ENCODE peak calls at places on chromosome 18, in nine cellular contexts. U, R, A, D, F, E, Q, Y and V are unnamed samples.

GRCh38 chr18:74950479-74950878 is 258.5 kb downstream of the PTGR3 start:
- DNase-seq in A (no peak), Y (no peak), U (no peak), R (no peak), Q (no peak), D (no peak), F (no peak), E (no peak), V (no peak)

GRCh38 chr18:28767781-28768211 is 590.9 kb upstream of the CDH2 start:
- DNase-seq in Q (no peak), Y (no peak), A (no peak), F (no peak), R (no peak), U (no peak), D (peak), E (peak), V (peak)

GRCh38 chr18:44681039-44681595 is 429 bp downstream of the SETBP1 start:
- DNase-seq in E (no peak), Y (no peak), Q (no peak), R (no peak), F (no peak), A (no peak), D (peak), U (peak), V (no peak)

GRCh38 chr18:682833-683232 is 25.4 kb downstream of the TYMS start:
- DNase-seq in D (no peak), A (no peak), E (no peak), U (no peak), F (no peak), Q (no peak), R (no peak), Y (no peak), V (no peak)

GRCh38 chr18:5973079-5973478 is 77.8 kb upstream of the TMEM200C start:
- DNase-seq in Q (no peak), E (no peak), U (no peak), Y (no peak), A (no peak), R (no peak), D (no peak), F (no peak), V (no peak)

GRCh38 chr18:11110509-11110908 is 38.9 kb downstream of the PIEZO2 start:
- DNase-seq in R (no peak), E (no peak), F (no peak), Q (no peak), D (no peak), Y (no peak), U (no peak), A (no peak), V (no peak)

GRCh38 chr18:61870151-61870550 is 22.7 kb downstream of the RNF152 start:
- DNase-seq in Q (peak), U (no peak), A (no peak), E (peak), R (no peak), D (peak), Y (no peak), F (no peak), V (no peak)

GRCh38 chr18:79630266-79631095 is 49.1 kb upstream of the CTDP1 start:
- DNase-seq in U (no peak), E (no peak), D (no peak), A (peak), Q (no peak), Y (no peak), R (no peak), F (no peak), V (no peak)

GRCh38 chr18:76988015-76988826 is 144.4 kb downstream of the MBP start:
- DNase-seq in F (peak), D (no peak), U (no peak), E (no peak), Y (no peak), R (peak), A (no peak), Q (no peak), V (no peak)

GRCh38 chr18:79588636-79589481 is 90.7 kb upstream of the CTDP1 start:
- DNase-seq in U (no peak), F (peak), A (peak), Y (peak), E (peak), D (peak), R (peak), Q (peak), V (peak)

GRCh38 chr18:44740000-44740399 is 59.3 kb downstream of the SETBP1 start:
- DNase-seq in F (no peak), Y (no peak), E (no peak), U (no peak), D (no peak), Q (no peak), A (no peak), R (no peak), V (no peak)

GRCh38 chr18:31563778-31564177 is 27.9 kb upstream of the TTR start:
- DNase-seq in U (no peak), A (no peak), F (no peak), D (no peak), R (no peak), Y (no peak), Q (no peak), E (no peak), V (no peak)
- TF ChIP-seq CTCF in U (no peak), A (no peak), F (no peak), D (no peak), R (no peak), Y (no peak), Q (no peak), E (no peak), V (no peak)

GRCh38 chr18:48915621-48916425 is 34.9 kb downstream of the SMAD7 start:
- DNase-seq in R (no peak), Y (no peak), F (no peak), A (no peak), U (no peak), D (no peak), Q (no peak), E (peak), V (peak)

GRCh38 chr18:48914581-48915251 is 36.0 kb downstream of the SMAD7 start:
- DNase-seq in F (no peak), E (no peak), D (no peak), R (no peak), Q (no peak), A (no peak), Y (no peak), U (no peak), V (no peak)

GRCh38 chr18:48913723-48914122 is 37.0 kb downstream of the SMAD7 start:
- DNase-seq in Q (no peak), U (no peak), D (no peak), R (no peak), E (no peak), F (no peak), Y (no peak), A (no peak), V (no peak)

GRCh38 chr18:48910972-48911545 is 39.7 kb downstream of the SMAD7 start:
- DNase-seq in A (no peak), R (no peak), Y (peak), U (no peak), D (no peak), F (no peak), Q (no peak), E (no peak), V (no peak)

DNA sequence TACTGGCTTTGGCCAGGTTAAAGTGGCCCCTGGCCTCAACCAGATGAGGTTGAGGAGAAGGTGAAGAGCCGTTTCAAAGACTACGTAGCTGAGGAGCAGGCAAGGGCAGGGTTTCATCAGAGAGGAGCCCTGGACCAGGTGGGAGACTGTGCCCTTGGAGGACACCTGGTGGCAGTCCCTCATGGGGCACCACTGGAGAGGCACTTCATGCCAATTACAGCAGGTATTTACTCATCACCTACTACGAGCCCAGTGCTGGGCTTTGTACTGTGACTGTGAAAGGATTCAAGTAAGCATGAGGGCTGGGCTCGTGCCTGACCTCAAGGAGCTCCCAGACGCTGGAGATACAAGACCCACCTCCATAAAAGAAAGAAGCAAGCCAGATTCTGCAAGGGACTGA is 37.6 kb downstream of the SMAD7 start:
- DNase-seq in F (no peak), A (no peak), U (no peak), D (no peak), Q (no peak), R (no peak), Y (no peak), E (no peak), V (no peak)
- TF ChIP-seq CTCF in F (no peak), A (no peak), U (no peak), D (no peak), Q (no peak), R (peak), Y (no peak), E (no peak), V (no peak)

GRCh38 chr18:36733150-36733549 is 95.7 kb downstream of the TPGS2 start:
- DNase-seq in E (no peak), D (no peak), F (no peak), A (no peak), R (no peak), Y (no peak), U (no peak), Q (no peak), V (no peak)
- TF ChIP-seq CTCF in E (no peak), D (no peak), F (peak), A (peak), R (no peak), Y (no peak), U (no peak), Q (peak), V (peak)

GRCh38 chr18:58884694-58885093 is 20.0 kb downstream of the ZNF532 start:
- DNase-seq in Y (no peak), R (no peak), A (no peak), F (no peak), D (no peak), E (no peak), U (no peak), Q (no peak), V (no peak)

GRCh38 chr18:58887613-58887963 is 22.9 kb downstream of the ZNF532 start:
- DNase-seq in U (peak), D (no peak), E (no peak), R (peak), A (no peak), Q (no peak), F (peak), Y (no peak), V (peak)

GRCh38 chr18:58891753-58892152 is 27.1 kb downstream of the ZNF532 start:
- DNase-seq in F (no peak), Y (no peak), A (no peak), U (no peak), Q (no peak), R (no peak), E (no peak), D (no peak), V (no peak)

GRCh38 chr18:58882681-58883080 is 18.0 kb downstream of the ZNF532 start:
- DNase-seq in U (no peak), Q (no peak), F (no peak), R (no peak), Y (no peak), D (no peak), E (peak), A (no peak), V (no peak)

DNA sequence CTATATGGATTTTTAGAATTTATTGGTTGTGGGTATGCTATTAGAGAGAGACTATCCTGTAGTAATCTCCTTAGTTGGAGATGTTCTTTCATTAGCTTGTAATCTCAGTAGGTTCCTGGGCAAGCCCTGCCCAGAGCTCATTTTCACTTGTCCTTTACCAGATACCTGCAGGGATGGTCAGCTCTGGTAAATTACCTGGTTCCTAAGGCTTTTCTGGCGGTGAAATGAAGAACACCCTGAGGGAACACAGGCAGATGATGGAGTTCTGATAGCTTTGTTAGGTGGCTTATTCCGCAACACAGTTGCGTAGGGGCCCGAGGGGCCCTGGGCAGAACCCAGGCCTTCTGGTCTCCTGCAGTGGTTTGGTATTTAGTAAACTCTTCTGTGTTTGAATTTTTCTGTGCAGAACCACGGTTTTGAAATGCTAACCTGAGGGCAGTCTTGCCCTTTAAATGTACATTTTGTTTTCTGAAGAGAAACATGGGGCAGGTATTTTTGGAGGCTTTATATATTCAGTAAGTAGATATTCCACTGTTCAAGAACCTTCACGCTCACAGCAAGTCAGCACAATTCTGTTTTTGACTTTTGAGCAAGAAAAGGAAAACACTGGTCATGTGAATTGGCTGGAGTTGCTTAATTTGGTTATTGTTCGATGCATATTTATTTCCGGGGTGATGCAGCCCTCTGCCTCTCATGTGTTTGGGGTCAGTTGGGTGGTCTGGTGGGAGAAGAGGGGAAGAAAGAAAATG is 22.4 kb downstream of the ZNF532 start:
- DNase-seq in D (no peak), F (no peak), Y (no peak), U (no peak), E (no peak), R (no peak), Q (no peak), A (no peak), V (no peak)
- TF ChIP-seq CTCF in D (no peak), F (no peak), Y (no peak), U (no peak), E (no peak), R (no peak), Q (no peak), A (no peak), V (no peak)

GRCh38 chr18:10032331-10032979 is 118.6 kb downstream of the VAPA start:
- DNase-seq in Q (no peak), U (peak), A (no peak), Y (peak), F (no peak), D (no peak), R (no peak), E (no peak), V (no peak)
- TF ChIP-seq CTCF in Q (peak), U (no peak), A (no peak), Y (peak), F (no peak), D (no peak), R (peak), E (no peak), V (no peak)

GRCh38 chr18:73774836-73775509 is 372.7 kb downstream of the FBXO15 start:
- DNase-seq in Q (no peak), E (no peak), D (peak), A (no peak), F (no peak), Y (peak), R (no peak), U (no peak), V (peak)
- TF ChIP-seq CTCF in Q (no peak), E (no peak), D (no peak), A (no peak), F (no peak), Y (no peak), R (no peak), U (no peak), V (no peak)

GRCh38 chr18:37578886-37579513 is 13.4 kb upstream of the CELF4 start:
- DNase-seq in E (peak), Y (no peak), R (no peak), F (no peak), Q (no peak), D (peak), U (no peak), A (no peak), V (peak)
- TF ChIP-seq CTCF in E (peak), Y (peak), R (peak), F (peak), Q (peak), D (peak), U (no peak), A (no peak), V (peak)

GRCh38 chr18:13006731-13007550 is 15.8 kb downstream of the CEP192 start:
- DNase-seq in A (no peak), D (no peak), F (no peak), U (no peak), R (no peak), E (no peak), Y (no peak), Q (no peak), V (no peak)

GRCh38 chr18:12998332-12999060 is 7.3 kb downstream of the CEP192 start:
- DNase-seq in E (no peak), D (no peak), F (no peak), U (no peak), R (no peak), A (no peak), Y (no peak), Q (no peak), V (no peak)

GRCh38 chr18:13004316-13004879 is 13.2 kb downstream of the CEP192 start:
- DNase-seq in Q (no peak), D (no peak), A (no peak), Y (no peak), F (no peak), E (no peak), U (no peak), R (no peak), V (no peak)

GRCh38 chr18:13005289-13005688 is 14.1 kb downstream of the CEP192 start:
- DNase-seq in E (no peak), R (no peak), U (no peak), Q (no peak), D (no peak), A (no peak), F (no peak), Y (no peak), V (no peak)

GRCh38 chr18:13003466-13003896 is 12.3 kb downstream of the CEP192 start:
- DNase-seq in D (peak), F (no peak), Y (peak), R (no peak), E (peak), A (no peak), U (peak), Q (peak), V (peak)
- TF ChIP-seq CTCF in D (peak), F (peak), Y (peak), R (peak), E (peak), A (no peak), U (peak), Q (peak), V (peak)

GRCh38 chr18:22219568-22220355 is 50.4 kb downstream of the GATA6 start:
- DNase-seq in R (no peak), U (no peak), E (no peak), F (no peak), A (no peak), Y (peak), Q (no peak), D (no peak), V (no peak)
- TF ChIP-seq CTCF in R (no peak), U (no peak), E (no peak), F (no peak), A (no peak), Y (no peak), Q (no peak), D (no peak), V (peak)